ENCODE peak calls at places on chromosomes 13 and 19, in seven cellular contexts. One of them, this sample, is unnamed.

GRCh38 chr13:40206241-40207109 is 460.0 kb downstream of the FOXO1 start:
- DNase-seq in neuronal stem cell: no peak
- DNase-seq in AG08396: no peak
- DNase-seq in memory B cell: peak; percentile 7
- DNase-seq in Caco-2: no peak
- DNase-seq in sigmoid colon: no peak
- DNase-seq in activated CD8-positive, alpha-beta memory T cell treated with anti-CD3 and anti-CD28 coated beads, Interleukin-2, amount 50 U/mL, for 48 hours: peak; percentile 72
- DNase-seq in this sample: no peak

GRCh38 chr19:10836478-10837325 is 690 bp upstream of the TMED1 start:
- DNase-seq in AG08396: peak; percentile 82
- DNase-seq in sigmoid colon: peak; percentile 94
- DNase-seq in activated CD8-positive, alpha-beta memory T cell treated with anti-CD3 and anti-CD28 coated beads, Interleukin-2, amount 50 U/mL, for 48 hours: peak; percentile 90
- DNase-seq in memory B cell: no peak
- DNase-seq in Caco-2: peak; percentile 97
- DNase-seq in neuronal stem cell: no peak
- DNase-seq in this sample: no peak

GRCh38 chr13:29845440-29846056 is 4.9 kb downstream of the UBL3 start:
- DNase-seq in neuronal stem cell: no peak
- DNase-seq in memory B cell: no peak
- DNase-seq in sigmoid colon: no peak
- DNase-seq in Caco-2: no peak
- DNase-seq in activated CD8-positive, alpha-beta memory T cell treated with anti-CD3 and anti-CD28 coated beads, Interleukin-2, amount 50 U/mL, for 48 hours: no peak
- DNase-seq in AG08396: no peak
- DNase-seq in this sample: no peak

GRCh38 chr13:28031220-28031903 is 42.9 kb upstream of the URAD start:
- DNase-seq in memory B cell: no peak
- DNase-seq in neuronal stem cell: no peak
- DNase-seq in activated CD8-positive, alpha-beta memory T cell treated with anti-CD3 and anti-CD28 coated beads, Interleukin-2, amount 50 U/mL, for 48 hours: no peak
- DNase-seq in AG08396: no peak
- DNase-seq in sigmoid colon: peak; percentile 67
- DNase-seq in Caco-2: no peak
- DNase-seq in this sample: no peak

GRCh38 chr19:2617393-2618165 is 84.9 kb downstream of the GNG7 start:
- DNase-seq in memory B cell: no peak
- DNase-seq in activated CD8-positive, alpha-beta memory T cell treated with anti-CD3 and anti-CD28 coated beads, Interleukin-2, amount 50 U/mL, for 48 hours: no peak
- DNase-seq in AG08396: no peak
- DNase-seq in sigmoid colon: no peak
- DNase-seq in Caco-2: no peak
- DNase-seq in neuronal stem cell: no peak
- DNase-seq in this sample: no peak

GRCh38 chr19:45558399-45558878 is 26.2 kb downstream of the OPA3 start:
- DNase-seq in Caco-2: peak; percentile 61
- DNase-seq in neuronal stem cell: peak; percentile 36
- DNase-seq in sigmoid colon: no peak
- DNase-seq in AG08396: peak; percentile 58
- DNase-seq in activated CD8-positive, alpha-beta memory T cell treated with anti-CD3 and anti-CD28 coated beads, Interleukin-2, amount 50 U/mL, for 48 hours: peak; percentile 72
- DNase-seq in memory B cell: peak; percentile 75
- DNase-seq in this sample: peak; percentile 73

GRCh38 chr13:37412271-37412683 is 186.3 kb downstream of the POSTN start:
- DNase-seq in memory B cell: no peak
- DNase-seq in activated CD8-positive, alpha-beta memory T cell treated with anti-CD3 and anti-CD28 coated beads, Interleukin-2, amount 50 U/mL, for 48 hours: no peak
- DNase-seq in sigmoid colon: no peak
- DNase-seq in neuronal stem cell: no peak
- DNase-seq in Caco-2: no peak
- DNase-seq in AG08396: peak; percentile 12
- DNase-seq in this sample: no peak

GRCh38 chr19:53977991-53978731 is 13.3 kb upstream of the CACNG6 start:
- DNase-seq in memory B cell: no peak
- DNase-seq in neuronal stem cell: peak; percentile 98
- DNase-seq in activated CD8-positive, alpha-beta memory T cell treated with anti-CD3 and anti-CD28 coated beads, Interleukin-2, amount 50 U/mL, for 48 hours: peak; percentile 69
- DNase-seq in sigmoid colon: no peak
- DNase-seq in Caco-2: no peak
- DNase-seq in AG08396: peak; percentile 92
- DNase-seq in this sample: no peak

GRCh38 chr19:42229855-42230331 is 9.8 kb downstream of the ZNF526 start:
- DNase-seq in Caco-2: no peak
- DNase-seq in memory B cell: no peak
- DNase-seq in sigmoid colon: no peak
- DNase-seq in activated CD8-positive, alpha-beta memory T cell treated with anti-CD3 and anti-CD28 coated beads, Interleukin-2, amount 50 U/mL, for 48 hours: no peak
- DNase-seq in neuronal stem cell: no peak
- DNase-seq in AG08396: peak; percentile 48
- DNase-seq in this sample: no peak

GRCh38 chr13:99969368-99969933 is 2.1 kb downstream of the ZIC5 start:
- DNase-seq in activated CD8-positive, alpha-beta memory T cell treated with anti-CD3 and anti-CD28 coated beads, Interleukin-2, amount 50 U/mL, for 48 hours: no peak
- DNase-seq in sigmoid colon: no peak
- DNase-seq in neuronal stem cell: no peak
- DNase-seq in Caco-2: no peak
- DNase-seq in memory B cell: no peak
- DNase-seq in AG08396: no peak
- DNase-seq in this sample: no peak

GRCh38 chr13:102234618-102235017 is 167.2 kb downstream of the FGF14 start:
- DNase-seq in memory B cell: no peak
- DNase-seq in AG08396: no peak
- DNase-seq in Caco-2: no peak
- DNase-seq in neuronal stem cell: no peak
- DNase-seq in activated CD8-positive, alpha-beta memory T cell treated with anti-CD3 and anti-CD28 coated beads, Interleukin-2, amount 50 U/mL, for 48 hours: no peak
- DNase-seq in sigmoid colon: no peak
- DNase-seq in this sample: no peak

This sample was measured in HepG2.